ENCODE peak calls at places on chromosomes 13 and 19, in five cellular contexts. E, G, S, F and C are unnamed samples.

GRCh38 chr19:10817291-10818038 is 18.5 kb downstream of the TMED1 start:
- DNase-seq in E (peak; percentile 49), G (peak; percentile 46), S (no peak), F (peak; percentile 83), C (peak; percentile 98)

GRCh38 chr13:46348976-46349375 is 38.1 kb downstream of the RUBCNL start:
- DNase-seq in E (no peak), G (no peak), S (no peak), F (no peak), C (no peak)

GRCh38 chr13:26881154-26881553 is 120.6 kb upstream of the GPR12 start:
- DNase-seq in E (peak; percentile 10), G (no peak), S (no peak), F (no peak), C (peak; percentile 58)

GRCh38 chr19:34452671-34453253 is 24.6 kb downstream of the UBA2 start:
- DNase-seq in E (no peak), G (no peak), S (no peak), F (no peak), C (no peak)

GRCh38 chr19:13156968-13157882 is 7.0 kb downstream of the IER2 start:
- DNase-seq in E (no peak), G (no peak), S (no peak), F (no peak), C (no peak)

GRCh38 chr19:54209058-54209747 is 8.5 kb downstream of the RPS9 start:
- DNase-seq in E (no peak), G (peak; percentile 86), S (peak; percentile 37), F (no peak), C (peak; percentile 35)

GRCh38 chr19:33558846-33559245 is 37.3 kb upstream of the PEPD start:
- DNase-seq in E (no peak), G (no peak), S (no peak), F (no peak), C (peak; percentile 16)

GRCh38 chr13:29918845-29919244 is 68.4 kb upstream of the UBL3 start:
- DNase-seq in E (no peak), G (no peak), S (peak; percentile 50), F (no peak), C (peak; percentile 77)

GRCh38 chr19:17734146-17734545 is 14.9 kb downstream of the MAP1S start:
- DNase-seq in E (no peak), G (no peak), S (no peak), F (no peak), C (no peak)

GRCh38 chr13:21590231-21590630 is 13.7 kb downstream of the MICU2 start:
- DNase-seq in E (no peak), G (no peak), S (no peak), F (no peak), C (no peak)

GRCh38 chr13:101230271-101230890 is 185.9 kb downstream of the NALCN start:
- DNase-seq in E (no peak), G (no peak), S (no peak), F (no peak), C (no peak)

GRCh38 chr19:19026299-19026971 is 6.9 kb downstream of the SUGP2 start:
- DNase-seq in E (no peak), G (peak; percentile 65), S (no peak), F (no peak), C (no peak)

GRCh38 chr19:57905258-57905657 is 11.1 kb downstream of the ZNF417 start:
- DNase-seq in E (no peak), G (no peak), S (no peak), F (no peak), C (no peak)

GRCh38 chr19:57903298-57904174 is 12.9 kb downstream of the ZNF417 start:
- DNase-seq in E (no peak), G (no peak), S (no peak), F (no peak), C (no peak)

DNA sequence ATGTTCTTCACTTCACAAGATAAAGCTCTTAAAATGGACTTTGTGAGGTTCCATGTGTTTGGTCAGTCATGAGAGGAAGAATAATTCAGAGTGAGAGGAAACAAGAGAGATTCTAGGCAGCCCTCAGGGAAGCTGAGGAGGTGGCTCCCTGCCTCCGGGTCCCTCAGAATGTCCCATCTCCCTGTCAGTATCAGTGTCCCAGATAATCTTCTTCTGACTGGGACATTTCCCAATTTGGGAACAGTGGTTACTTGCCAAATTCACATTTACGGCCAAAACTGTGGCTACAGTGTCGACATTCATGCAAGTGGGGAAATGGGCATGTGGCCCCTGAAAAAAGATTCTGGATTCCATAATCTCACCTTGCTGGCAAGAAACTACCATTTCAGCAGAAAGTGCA is 9.0 kb downstream of the ZNF417 start:
- DNase-seq in E (no peak), G (no peak), S (no peak), F (no peak), C (no peak)
- H3K9me3 ChIP-seq in E (no peaks in the 10 kb centered on the region), G (peaks cover 21% of the 10 kb centered on the region), S (no peaks in the 10 kb centered on the region), F (peaks cover 10% of the 10 kb centered on the region), C (peaks cover 18% of the 10 kb centered on the region)

GRCh38 chr19:43534305-43534612 is 1.3 kb downstream of the ZNF575 start:
- DNase-seq in E (no peak), G (no peak), S (no peak), F (no peak), C (no peak)
- H3K4me3 ChIP-seq in E (peak overlapping the region; percentile 56), G (no peak overlapping the region), S (no peak overlapping the region), F (peak overlapping the region; percentile 76), C (no peak overlapping the region)

GRCh38 chr19:9107375-9107774 is at the start of gene OR7G2:
- DNase-seq in E (no peak), G (no peak), S (no peak), F (no peak), C (no peak)

GRCh38 chr19:9115307-9115813 is at the start of gene OR7G1:
- DNase-seq in E (no peak), G (no peak), S (no peak), F (no peak), C (no peak)

DNA sequence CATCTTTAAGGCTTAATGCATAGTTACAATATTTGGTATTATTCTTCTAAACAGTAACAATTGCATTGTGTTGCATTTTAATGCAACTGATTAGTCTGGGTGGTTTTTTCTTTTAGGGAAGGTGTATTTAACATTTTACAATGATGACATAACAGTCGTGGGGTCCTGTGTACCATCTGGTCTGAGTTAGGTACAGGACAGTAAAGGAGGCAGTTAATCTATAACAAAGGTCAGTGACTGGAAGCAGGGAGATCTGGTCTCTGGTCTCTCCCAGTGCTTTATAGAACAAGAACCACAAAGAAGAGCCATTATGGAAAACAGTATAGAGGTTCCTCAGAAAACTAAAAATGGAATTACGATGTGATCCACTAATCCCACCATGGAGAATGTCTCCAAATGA is 2.7 kb upstream of the OR7G2 start:
- DNase-seq in E (no peak), G (no peak), S (no peak), F (no peak), C (no peak)
- H3K9me3 ChIP-seq in E (no peaks in the 10 kb centered on the region), G (peaks cover 49% of the 10 kb centered on the region), S (no peaks in the 10 kb centered on the region), F (no peaks in the 10 kb centered on the region), C (no peaks in the 10 kb centered on the region)

GRCh38 chr13:23786607-23787006 is 102.6 kb downstream of the MIPEP start:
- DNase-seq in E (no peak), G (no peak), S (no peak), F (no peak), C (no peak)
- H3K4me3 ChIP-seq in E (no peak overlapping the region), G (no peak overlapping the region), S (no peak overlapping the region), F (no peak overlapping the region), C (no peak overlapping the region)

GRCh38 chr19:22515435-22515834 is 93.3 kb upstream of the ZNF98 start:
- DNase-seq in E (no peak), G (no peak), S (no peak), F (no peak), C (no peak)

GRCh38 chr19:22519152-22519551 is 97.0 kb upstream of the ZNF98 start:
- DNase-seq in E (no peak), G (no peak), S (no peak), F (no peak), C (no peak)

DNA sequence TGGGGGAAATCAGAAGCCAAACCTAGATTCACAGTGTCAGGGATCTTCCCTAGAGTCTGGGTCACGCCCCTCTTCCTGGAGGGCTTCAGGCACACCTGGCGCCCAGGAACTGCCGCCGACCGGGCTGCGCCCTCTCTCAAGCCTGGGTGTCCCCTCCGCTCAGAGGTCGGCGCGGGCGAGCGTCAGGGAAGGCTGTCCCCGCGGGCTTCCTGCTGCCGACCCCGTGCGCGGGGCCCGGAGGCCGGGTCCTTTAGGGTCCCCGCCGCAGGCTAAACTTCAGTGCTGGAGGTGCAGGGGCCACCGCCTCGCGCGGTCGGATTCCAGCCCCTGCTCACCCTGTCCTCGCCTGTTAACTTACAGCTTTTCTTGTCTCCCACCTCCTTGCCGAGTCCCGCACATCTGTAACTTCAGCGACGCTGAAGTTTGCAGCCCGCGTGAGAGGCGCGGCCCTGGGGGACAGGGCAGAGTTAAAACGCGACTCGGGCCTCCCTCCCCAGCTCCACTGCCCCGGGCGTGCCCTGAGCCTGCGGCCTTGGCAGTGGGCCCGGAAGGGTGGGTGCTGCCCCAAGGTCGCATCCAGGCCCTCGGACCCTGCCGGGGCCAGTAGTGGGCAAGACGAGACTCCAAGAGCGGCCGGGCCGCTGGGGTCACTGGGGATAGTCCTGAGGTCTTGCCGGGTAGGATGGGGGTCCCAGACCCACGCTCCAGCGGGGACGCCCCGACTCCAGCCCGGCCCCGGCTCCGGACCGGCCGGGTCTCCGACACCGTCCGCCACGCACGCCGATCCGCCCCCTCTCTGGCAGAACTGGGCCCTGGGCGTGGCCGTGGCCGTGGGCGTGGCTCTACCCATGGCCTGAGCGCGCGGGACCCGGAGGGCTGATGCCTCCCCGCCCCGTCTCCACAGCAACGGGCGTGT is 95.6 kb upstream of the ZNF98 start:
- DNase-seq in E (no peak), G (no peak), S (no peak), F (no peak), C (no peak)
- H3K9me3 ChIP-seq in E (no peaks in the 10 kb centered on the region), G (peaks cover 32% of the 10 kb centered on the region), S (no peaks in the 10 kb centered on the region), F (no peaks in the 10 kb centered on the region), C (no peaks in the 10 kb centered on the region)

GRCh38 chr19:8451377-8451776 is 6.6 kb downstream of the HNRNPM start:
- DNase-seq in E (no peak), G (peak; percentile 60), S (no peak), F (no peak), C (no peak)

GRCh38 chr19:8454218-8454617 is 9.4 kb downstream of the HNRNPM start:
- DNase-seq in E (no peak), G (no peak), S (no peak), F (no peak), C (no peak)

GRCh38 chr19:8453616-8454015 is 8.8 kb downstream of the HNRNPM start:
- DNase-seq in E (no peak), G (peak; percentile 44), S (no peak), F (no peak), C (no peak)

GRCh38 chr19:8451885-8452284 is 7.1 kb downstream of the HNRNPM start:
- DNase-seq in E (no peak), G (peak; percentile 61), S (no peak), F (no peak), C (peak; percentile 64)

GRCh38 chr19:8452446-8453123 is 7.8 kb downstream of the HNRNPM start:
- DNase-seq in E (no peak), G (peak; percentile 77), S (no peak), F (no peak), C (no peak)
- H3K4me3 ChIP-seq in E (no peak overlapping the region), G (peak overlapping the region; percentile 70), S (no peak overlapping the region), F (peak overlapping the region; percentile 1), C (no peak overlapping the region)